ENCODE peak calls at places on chromosomes 16 and 17, in seven cellular contexts. One of them, this sample, is unnamed.

GRCh38 chr16:68668266-68668665 is 23.2 kb downstream of the CDH3 start:
- DNase-seq in right cardiac atrium: no peak
- DNase-seq in lower leg skin: no peak
- DNase-seq in HFF-Myc: peak
- DNase-seq in IMR-90: peak
- DNase-seq in fibroblast of lung: no peak
- DNase-seq in pancreas: no peak
- DNase-seq in this sample: no peak

GRCh38 chr16:48067388-48067787 is 88.4 kb downstream of the ABCC12 start:
- DNase-seq in right cardiac atrium: no peak
- DNase-seq in lower leg skin: no peak
- DNase-seq in HFF-Myc: no peak
- DNase-seq in IMR-90: no peak
- DNase-seq in fibroblast of lung: no peak
- DNase-seq in pancreas: no peak
- DNase-seq in this sample: no peak

GRCh38 chr17:4881761-4882555 is 17.4 kb upstream of the C17orf107 start:
- DNase-seq in right cardiac atrium: peak
- DNase-seq in lower leg skin: no peak
- DNase-seq in HFF-Myc: no peak
- DNase-seq in IMR-90: peak
- DNase-seq in fibroblast of lung: peak
- DNase-seq in pancreas: peak
- DNase-seq in this sample: peak

GRCh38 chr17:37742114-37742761 is 2.6 kb downstream of the HNF1B start:
- DNase-seq in right cardiac atrium: no peak
- DNase-seq in lower leg skin: no peak
- DNase-seq in HFF-Myc: no peak
- DNase-seq in IMR-90: peak
- DNase-seq in fibroblast of lung: peak
- DNase-seq in pancreas: peak
- DNase-seq in this sample: peak

GRCh38 chr16:82651921-82652601 is 25.3 kb downstream of the CDH13 start:
- DNase-seq in right cardiac atrium: no peak
- DNase-seq in lower leg skin: no peak
- DNase-seq in HFF-Myc: no peak
- DNase-seq in IMR-90: no peak
- DNase-seq in fibroblast of lung: no peak
- DNase-seq in pancreas: no peak
- DNase-seq in this sample: peak

GRCh38 chr17:4788159-4788806 is 481 bp upstream of the GLTPD2 start:
- DNase-seq in right cardiac atrium: no peak
- DNase-seq in lower leg skin: no peak
- DNase-seq in HFF-Myc: no peak
- DNase-seq in IMR-90: no peak
- DNase-seq in fibroblast of lung: no peak
- DNase-seq in pancreas: no peak
- DNase-seq in this sample: peak

GRCh38 chr17:6526362-6527152 is 29.8 kb downstream of the PITPNM3 start:
- DNase-seq in right cardiac atrium: no peak
- DNase-seq in lower leg skin: no peak
- DNase-seq in HFF-Myc: no peak
- DNase-seq in IMR-90: peak
- DNase-seq in fibroblast of lung: peak
- DNase-seq in pancreas: peak
- DNase-seq in this sample: peak

GRCh38 chr17:40447148-40447644 is 3.9 kb downstream of the IGFBP4 start:
- DNase-seq in right cardiac atrium: peak
- DNase-seq in lower leg skin: no peak
- DNase-seq in HFF-Myc: no peak
- DNase-seq in IMR-90: no peak
- DNase-seq in fibroblast of lung: no peak
- DNase-seq in pancreas: no peak
- DNase-seq in this sample: no peak

GRCh38 chr16:49594706-49595534 is 221.3 kb downstream of the C16orf78 start:
- DNase-seq in right cardiac atrium: no peak
- DNase-seq in lower leg skin: no peak
- DNase-seq in HFF-Myc: no peak
- DNase-seq in IMR-90: no peak
- DNase-seq in fibroblast of lung: no peak
- DNase-seq in pancreas: no peak
- DNase-seq in this sample: no peak

GRCh38 chr17:7774037-7774659 is 56.6 kb downstream of the DNAH2 start:
- DNase-seq in right cardiac atrium: no peak
- DNase-seq in lower leg skin: no peak
- DNase-seq in HFF-Myc: peak
- DNase-seq in IMR-90: peak
- DNase-seq in fibroblast of lung: peak
- DNase-seq in pancreas: no peak
- DNase-seq in this sample: peak

GRCh38 chr17:8020776-8021564 is 17.9 kb upstream of the ALOX15B start:
- DNase-seq in right cardiac atrium: no peak
- DNase-seq in lower leg skin: no peak
- DNase-seq in HFF-Myc: no peak
- DNase-seq in IMR-90: no peak
- DNase-seq in fibroblast of lung: no peak
- DNase-seq in pancreas: no peak
- DNase-seq in this sample: no peak

GRCh38 chr16:19437280-19437679 is 19.6 kb downstream of the TMC5 start:
- DNase-seq in right cardiac atrium: no peak
- DNase-seq in lower leg skin: no peak
- DNase-seq in HFF-Myc: no peak
- DNase-seq in IMR-90: no peak
- DNase-seq in fibroblast of lung: no peak
- DNase-seq in pancreas: no peak
- DNase-seq in this sample: no peak

GRCh38 chr17:80068301-80069160 is 32.1 kb downstream of the CCDC40 start:
- DNase-seq in right cardiac atrium: peak
- DNase-seq in lower leg skin: no peak
- DNase-seq in HFF-Myc: no peak
- DNase-seq in IMR-90: peak
- DNase-seq in fibroblast of lung: peak
- DNase-seq in pancreas: no peak
- DNase-seq in this sample: peak

GRCh38 chr17:14942511-14943185 is 322.5 kb downstream of the PMP22 start:
- DNase-seq in right cardiac atrium: no peak
- DNase-seq in lower leg skin: peak
- DNase-seq in HFF-Myc: no peak
- DNase-seq in IMR-90: no peak
- DNase-seq in fibroblast of lung: no peak
- DNase-seq in pancreas: no peak
- DNase-seq in this sample: no peak

GRCh38 chr17:39573447-39574298 is 34.0 kb downstream of the NEUROD2 start:
- DNase-seq in right cardiac atrium: peak
- DNase-seq in lower leg skin: peak
- DNase-seq in HFF-Myc: no peak
- DNase-seq in IMR-90: peak
- DNase-seq in fibroblast of lung: peak
- DNase-seq in pancreas: peak
- DNase-seq in this sample: peak

GRCh38 chr16:28098171-28098958 is 34.9 kb upstream of the GSG1L start:
- DNase-seq in right cardiac atrium: no peak
- DNase-seq in lower leg skin: no peak
- DNase-seq in HFF-Myc: no peak
- DNase-seq in IMR-90: no peak
- DNase-seq in fibroblast of lung: no peak
- DNase-seq in pancreas: peak
- DNase-seq in this sample: no peak

GRCh38 chr17:57528084-57528451 is 217.0 kb downstream of the CCDC182 start:
- DNase-seq in right cardiac atrium: no peak
- DNase-seq in lower leg skin: no peak
- DNase-seq in HFF-Myc: no peak
- DNase-seq in IMR-90: no peak
- DNase-seq in fibroblast of lung: no peak
- DNase-seq in pancreas: no peak
- DNase-seq in this sample: peak

DNA sequence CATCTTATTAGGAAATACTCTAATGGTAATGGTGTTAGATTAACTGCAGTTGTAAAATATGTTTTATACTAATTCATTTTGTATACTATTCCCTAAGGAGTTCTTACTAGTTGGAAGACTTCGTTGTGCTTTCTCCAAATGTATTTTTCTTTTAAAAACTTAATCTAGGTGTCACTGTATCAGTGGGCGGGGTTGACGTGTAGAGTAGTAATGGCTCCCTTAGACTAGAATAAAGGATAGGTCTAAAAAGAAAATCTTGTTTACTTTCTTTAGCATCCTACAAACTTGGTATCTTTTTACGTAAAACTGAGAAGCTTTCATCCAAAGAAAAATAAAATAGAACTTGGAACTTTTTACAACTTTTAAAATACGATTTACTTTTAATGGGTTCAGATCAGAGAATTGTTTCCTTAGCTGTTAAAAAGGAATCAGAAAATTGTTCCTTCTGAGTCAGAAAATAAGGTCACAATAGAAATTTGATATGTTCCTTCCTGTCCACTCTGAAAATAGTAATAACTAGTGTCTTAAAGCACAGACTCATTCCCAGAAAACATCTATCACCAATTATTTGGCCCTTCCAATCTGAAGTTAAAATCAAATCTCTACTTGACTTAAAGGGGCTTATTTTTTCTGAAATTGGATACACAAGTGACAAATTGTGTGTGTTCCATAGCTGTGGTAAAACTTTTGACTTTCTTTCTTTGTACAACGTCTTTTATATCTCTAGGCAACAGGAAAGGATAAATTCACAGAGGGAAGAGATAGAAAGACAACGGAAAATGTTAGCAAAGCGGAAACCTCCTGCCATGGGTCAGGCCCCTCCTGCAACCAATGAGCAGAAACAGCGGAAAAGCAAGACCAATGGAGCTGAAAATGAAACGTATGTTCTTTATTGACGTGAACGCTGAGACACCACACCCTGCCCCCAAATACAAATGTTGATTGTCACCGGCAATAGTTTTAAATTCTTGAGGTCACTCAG is 54.7 kb upstream of the MRC2 start:
- DNase-seq in right cardiac atrium: no peak
- DNase-seq in lower leg skin: no peak
- DNase-seq in HFF-Myc: no peak
- DNase-seq in IMR-90: peak
- DNase-seq in fibroblast of lung: peak
- DNase-seq in pancreas: no peak
- DNase-seq in this sample: no peak
- H3K4me3 ChIP-seq in right cardiac atrium: no peak
- H3K4me3 ChIP-seq in lower leg skin: no peak
- H3K4me3 ChIP-seq in HFF-Myc: no peak
- H3K4me3 ChIP-seq in IMR-90: no peak
- H3K4me3 ChIP-seq in fibroblast of lung: no peak
- H3K4me3 ChIP-seq in pancreas: no peak
- H3K4me3 ChIP-seq in this sample: no peak

GRCh38 chr17:76495663-76496400 is 5.4 kb downstream of the RHBDF2 start:
- DNase-seq in right cardiac atrium: no peak
- DNase-seq in lower leg skin: no peak
- DNase-seq in HFF-Myc: no peak
- DNase-seq in IMR-90: no peak
- DNase-seq in fibroblast of lung: no peak
- DNase-seq in pancreas: no peak
- DNase-seq in this sample: no peak

GRCh38 chr17:76491271-76492184 is 9.7 kb downstream of the RHBDF2 start:
- DNase-seq in right cardiac atrium: no peak
- DNase-seq in lower leg skin: no peak
- DNase-seq in HFF-Myc: no peak
- DNase-seq in IMR-90: no peak
- DNase-seq in fibroblast of lung: no peak
- DNase-seq in pancreas: no peak
- DNase-seq in this sample: no peak

GRCh38 chr17:76492989-76493501 is 8.2 kb downstream of the RHBDF2 start:
- DNase-seq in right cardiac atrium: peak
- DNase-seq in lower leg skin: peak
- DNase-seq in HFF-Myc: no peak
- DNase-seq in IMR-90: peak
- DNase-seq in fibroblast of lung: peak
- DNase-seq in pancreas: no peak
- DNase-seq in this sample: peak

GRCh38 chr17:76492250-76492988 is 8.8 kb downstream of the RHBDF2 start:
- DNase-seq in right cardiac atrium: no peak
- DNase-seq in lower leg skin: no peak
- DNase-seq in HFF-Myc: no peak
- DNase-seq in IMR-90: no peak
- DNase-seq in fibroblast of lung: no peak
- DNase-seq in pancreas: no peak
- DNase-seq in this sample: no peak

GRCh38 chr17:76493505-76494167 is 7.6 kb downstream of the RHBDF2 start:
- DNase-seq in right cardiac atrium: no peak
- DNase-seq in lower leg skin: no peak
- DNase-seq in HFF-Myc: no peak
- DNase-seq in IMR-90: no peak
- DNase-seq in fibroblast of lung: no peak
- DNase-seq in pancreas: no peak
- DNase-seq in this sample: no peak
- H3K4me3 ChIP-seq in right cardiac atrium: no peak
- H3K4me3 ChIP-seq in lower leg skin: no peak
- H3K4me3 ChIP-seq in HFF-Myc: no peak
- H3K4me3 ChIP-seq in IMR-90: no peak
- H3K4me3 ChIP-seq in fibroblast of lung: no peak
- H3K4me3 ChIP-seq in pancreas: no peak
- H3K4me3 ChIP-seq in this sample: no peak

GRCh38 chr16:2038359-2039285 is 9.0 kb downstream of the NTHL1 start:
- DNase-seq in right cardiac atrium: peak
- DNase-seq in lower leg skin: no peak
- DNase-seq in HFF-Myc: no peak
- DNase-seq in IMR-90: no peak
- DNase-seq in fibroblast of lung: no peak
- DNase-seq in pancreas: no peak
- DNase-seq in this sample: no peak
- H3K4me3 ChIP-seq in right cardiac atrium: no peak
- H3K4me3 ChIP-seq in lower leg skin: no peak
- H3K4me3 ChIP-seq in HFF-Myc: no peak
- H3K4me3 ChIP-seq in IMR-90: no peak
- H3K4me3 ChIP-seq in fibroblast of lung: no peak
- H3K4me3 ChIP-seq in pancreas: no peak
- H3K4me3 ChIP-seq in this sample: no peak

GRCh38 chr17:43834106-43834505 is 1.2 kb upstream of the MPP3 start:
- DNase-seq in right cardiac atrium: no peak
- DNase-seq in lower leg skin: peak
- DNase-seq in HFF-Myc: peak
- DNase-seq in IMR-90: peak
- DNase-seq in fibroblast of lung: peak
- DNase-seq in pancreas: no peak
- DNase-seq in this sample: peak

GRCh38 chr17:43830510-43831145 is 2.3 kb downstream of the MPP3 start:
- DNase-seq in right cardiac atrium: no peak
- DNase-seq in lower leg skin: no peak
- DNase-seq in HFF-Myc: no peak
- DNase-seq in IMR-90: no peak
- DNase-seq in fibroblast of lung: no peak
- DNase-seq in pancreas: no peak
- DNase-seq in this sample: no peak

GRCh38 chr17:43831633-43832032 is 1.3 kb downstream of the MPP3 start:
- DNase-seq in right cardiac atrium: peak
- DNase-seq in lower leg skin: no peak
- DNase-seq in HFF-Myc: no peak
- DNase-seq in IMR-90: no peak
- DNase-seq in fibroblast of lung: no peak
- DNase-seq in pancreas: no peak
- DNase-seq in this sample: no peak

GRCh38 chr17:43832976-43833829 is at the start of gene MPP3:
- DNase-seq in right cardiac atrium: peak
- DNase-seq in lower leg skin: no peak
- DNase-seq in HFF-Myc: no peak
- DNase-seq in IMR-90: peak
- DNase-seq in fibroblast of lung: peak
- DNase-seq in pancreas: peak
- DNase-seq in this sample: peak

GRCh38 chr17:43832168-43832975 is 574 bp downstream of the MPP3 start:
- DNase-seq in right cardiac atrium: peak
- DNase-seq in lower leg skin: no peak
- DNase-seq in HFF-Myc: no peak
- DNase-seq in IMR-90: peak
- DNase-seq in fibroblast of lung: peak
- DNase-seq in pancreas: peak
- DNase-seq in this sample: peak
- H3K4me3 ChIP-seq in right cardiac atrium: peak
- H3K4me3 ChIP-seq in lower leg skin: peak
- H3K4me3 ChIP-seq in HFF-Myc: peak
- H3K4me3 ChIP-seq in IMR-90: peak
- H3K4me3 ChIP-seq in fibroblast of lung: peak
- H3K4me3 ChIP-seq in pancreas: peak
- H3K4me3 ChIP-seq in this sample: peak

This sample was measured in fibroblast of villous mesenchyme.